ENCODE peak calls at places on chromosomes 3 and 15, in seven cellular contexts. One of them, this sample, is unnamed. For H3K4me1, the result is how much of the 10 kb centered on the place peaks cover.

GRCh38 chr3:34260266-34260990 is 462.0 kb downstream of the PDCD6IP start:
- DNase-seq in neuronal stem cell: peak
- DNase-seq in trophoblast cell: peak
- DNase-seq in H1: peak
- DNase-seq in H9: peak
- DNase-seq in IMR-90: peak
- DNase-seq in mesendoderm: peak
- DNase-seq in this sample: peak

GRCh38 chr3:12741205-12741604 is 17.9 kb downstream of the TMEM40 start:
- DNase-seq in trophoblast cell: no peak
- DNase-seq in mesendoderm: peak
- DNase-seq in H9: no peak
- DNase-seq in H1: no peak
- DNase-seq in neuronal stem cell: no peak
- DNase-seq in IMR-90: no peak
- DNase-seq in this sample: no peak

GRCh38 chr15:58066042-58066867 is 744 bp upstream of the ALDH1A2 start:
- DNase-seq in IMR-90: peak
- DNase-seq in mesendoderm: peak
- DNase-seq in H1: peak
- DNase-seq in trophoblast cell: peak
- DNase-seq in H9: peak
- DNase-seq in neuronal stem cell: peak
- DNase-seq in this sample: peak

GRCh38 chr3:58167431-58168351 is 43.1 kb downstream of the DNASE1L3 start:
- DNase-seq in trophoblast cell: peak
- DNase-seq in H1: peak
- DNase-seq in IMR-90: peak
- DNase-seq in neuronal stem cell: no peak
- DNase-seq in H9: peak
- DNase-seq in mesendoderm: peak
- DNase-seq in this sample: peak

GRCh38 chr15:95887666-95888480 is 442.6 kb upstream of the NR2F2 start:
- DNase-seq in neuronal stem cell: no peak
- DNase-seq in H1: no peak
- DNase-seq in mesendoderm: peak
- DNase-seq in H9: no peak
- DNase-seq in IMR-90: peak
- DNase-seq in trophoblast cell: peak
- DNase-seq in this sample: no peak

GRCh38 chr15:63763476-63764123 is 70.1 kb downstream of the HERC1 start:
- DNase-seq in H1: no peak
- DNase-seq in IMR-90: peak
- DNase-seq in neuronal stem cell: no peak
- DNase-seq in mesendoderm: no peak
- DNase-seq in H9: no peak
- DNase-seq in trophoblast cell: no peak
- DNase-seq in this sample: no peak

GRCh38 chr15:81182031-81182745 is 14.5 kb upstream of the IL16 start:
- DNase-seq in neuronal stem cell: no peak
- DNase-seq in H9: no peak
- DNase-seq in IMR-90: peak
- DNase-seq in H1: no peak
- DNase-seq in mesendoderm: no peak
- DNase-seq in trophoblast cell: no peak
- DNase-seq in this sample: no peak

GRCh38 chr3:82294609-82295008 is 533.2 kb upstream of the GBE1 start:
- DNase-seq in neuronal stem cell: no peak
- DNase-seq in mesendoderm: no peak
- DNase-seq in H9: no peak
- DNase-seq in IMR-90: no peak
- DNase-seq in H1: no peak
- DNase-seq in trophoblast cell: no peak
- DNase-seq in this sample: no peak

GRCh38 chr15:76863123-76863522 is 42.0 kb downstream of the SCAPER start:
- DNase-seq in mesendoderm: no peak
- DNase-seq in IMR-90: no peak
- DNase-seq in H9: no peak
- DNase-seq in neuronal stem cell: peak
- DNase-seq in trophoblast cell: no peak
- DNase-seq in H1: no peak
- DNase-seq in this sample: no peak

GRCh38 chr3:195039180-195039843 is 231.6 kb downstream of the XXYLT1 start:
- DNase-seq in H1: no peak
- DNase-seq in H9: peak
- DNase-seq in trophoblast cell: no peak
- DNase-seq in mesendoderm: no peak
- DNase-seq in neuronal stem cell: no peak
- DNase-seq in IMR-90: no peak
- DNase-seq in this sample: no peak

GRCh38 chr3:196502775-196503181 is 790 bp downstream of the RNF168 start:
- DNase-seq in H9: no peak
- DNase-seq in mesendoderm: no peak
- DNase-seq in H1: no peak
- DNase-seq in trophoblast cell: peak
- DNase-seq in IMR-90: peak
- DNase-seq in neuronal stem cell: peak
- DNase-seq in this sample: peak

GRCh38 chr15:50137330-50137761 is 18.3 kb upstream of the ATP8B4 start:
- DNase-seq in H1: no peak
- DNase-seq in neuronal stem cell: no peak
- DNase-seq in mesendoderm: no peak
- DNase-seq in H9: no peak
- DNase-seq in IMR-90: peak
- DNase-seq in trophoblast cell: peak
- DNase-seq in this sample: peak

GRCh38 chr3:7787871-7788828 is 713.5 kb upstream of the LMCD1 start:
- DNase-seq in trophoblast cell: no peak
- DNase-seq in neuronal stem cell: no peak
- DNase-seq in H1: no peak
- DNase-seq in mesendoderm: peak
- DNase-seq in H9: no peak
- DNase-seq in IMR-90: no peak
- DNase-seq in this sample: no peak

GRCh38 chr3:14210843-14211594 is 32.4 kb downstream of the LSM3 start:
- DNase-seq in IMR-90: peak
- DNase-seq in mesendoderm: no peak
- DNase-seq in neuronal stem cell: no peak
- DNase-seq in trophoblast cell: no peak
- DNase-seq in H9: no peak
- DNase-seq in H1: no peak
- DNase-seq in this sample: peak

GRCh38 chr15:31433101-31433500 is 106.5 kb downstream of the KLF13 start:
- DNase-seq in H1: no peak
- DNase-seq in neuronal stem cell: no peak
- DNase-seq in H9: no peak
- DNase-seq in trophoblast cell: no peak
- DNase-seq in IMR-90: no peak
- DNase-seq in mesendoderm: no peak
- DNase-seq in this sample: no peak

GRCh38 chr15:31434418-31435255 is 108.0 kb downstream of the KLF13 start:
- DNase-seq in mesendoderm: no peak
- DNase-seq in IMR-90: peak
- DNase-seq in H1: no peak
- DNase-seq in neuronal stem cell: no peak
- DNase-seq in trophoblast cell: peak
- DNase-seq in H9: no peak
- DNase-seq in this sample: peak

GRCh38 chr15:31433574-31433973 is 106.9 kb downstream of the KLF13 start:
- DNase-seq in H1: no peak
- DNase-seq in trophoblast cell: no peak
- DNase-seq in H9: no peak
- DNase-seq in neuronal stem cell: no peak
- DNase-seq in mesendoderm: no peak
- DNase-seq in IMR-90: no peak
- DNase-seq in this sample: no peak

GRCh38 chr15:31435891-31436628 is 109.4 kb downstream of the KLF13 start:
- DNase-seq in H9: no peak
- DNase-seq in trophoblast cell: no peak
- DNase-seq in neuronal stem cell: no peak
- DNase-seq in mesendoderm: no peak
- DNase-seq in H1: no peak
- DNase-seq in IMR-90: no peak
- DNase-seq in this sample: no peak

DNA sequence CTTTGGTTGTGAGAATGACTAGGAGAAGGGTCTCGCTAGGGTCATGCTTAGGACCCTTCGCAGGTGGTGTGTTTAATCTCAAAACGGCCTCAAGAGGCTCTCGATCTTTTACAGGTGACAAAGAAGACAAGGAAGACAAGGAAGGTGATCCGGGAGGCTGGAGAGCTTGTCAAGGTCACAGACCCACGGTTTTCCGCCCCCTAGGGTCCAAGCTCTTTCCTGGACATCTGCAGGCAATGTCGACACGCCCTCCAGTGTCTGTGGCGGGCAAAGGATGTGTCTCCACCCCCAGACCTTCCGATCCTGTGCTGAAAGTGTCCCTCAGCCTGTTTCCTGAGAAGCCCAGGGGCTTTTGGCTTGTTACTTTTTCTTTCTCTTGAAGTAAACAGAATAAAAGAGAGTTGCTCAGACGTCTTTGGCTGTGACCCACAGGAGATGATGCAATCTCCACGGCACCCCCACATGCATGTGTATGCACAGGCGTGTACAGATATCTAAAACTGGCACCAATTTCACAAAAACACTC is 108.7 kb downstream of the KLF13 start:
- DNase-seq in H9: peak
- DNase-seq in IMR-90: peak
- DNase-seq in H1: peak
- DNase-seq in mesendoderm: peak
- DNase-seq in neuronal stem cell: peak
- DNase-seq in trophoblast cell: peak
- DNase-seq in this sample: peak
- H3K4me1 ChIP-seq in H9: under half
- H3K4me1 ChIP-seq in IMR-90: under half
- H3K4me1 ChIP-seq in H1: under half
- H3K4me1 ChIP-seq in mesendoderm: under half
- H3K4me1 ChIP-seq in neuronal stem cell: under half
- H3K4me1 ChIP-seq in trophoblast cell: under half
- H3K4me1 ChIP-seq in this sample: under half

DNA sequence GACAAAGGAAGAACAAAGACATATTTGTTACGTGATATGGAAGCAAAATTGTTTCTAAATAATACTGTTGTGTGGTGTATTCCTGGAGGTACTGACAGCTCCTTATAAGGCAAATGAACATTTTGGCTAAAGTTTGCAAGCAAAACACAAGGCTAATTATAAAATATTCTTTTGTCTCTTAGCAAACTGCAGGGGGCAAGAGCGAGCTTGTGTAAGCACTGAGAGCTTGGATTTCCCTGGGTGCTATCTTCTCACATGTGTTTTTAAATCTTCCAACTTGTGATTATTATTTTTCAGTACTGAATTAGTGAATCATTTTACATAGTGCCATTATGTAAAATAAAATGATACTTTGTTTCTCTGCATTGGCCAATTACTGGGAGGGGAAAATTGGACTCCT is 611.4 kb downstream of the AGBL1 start:
- DNase-seq in H9: no peak
- DNase-seq in neuronal stem cell: no peak
- DNase-seq in IMR-90: no peak
- DNase-seq in H1: no peak
- DNase-seq in trophoblast cell: no peak
- DNase-seq in mesendoderm: peak
- DNase-seq in this sample: no peak
- H2BK120ac ChIP-seq in H9: no peak
- H2BK120ac ChIP-seq in neuronal stem cell: no peak
- H2BK120ac ChIP-seq in IMR-90: no peak
- H2BK120ac ChIP-seq in H1: no peak
- H2BK120ac ChIP-seq in trophoblast cell: no peak
- H2BK120ac ChIP-seq in mesendoderm: no peak
- H2BK120ac ChIP-seq in this sample: no peak

DNA sequence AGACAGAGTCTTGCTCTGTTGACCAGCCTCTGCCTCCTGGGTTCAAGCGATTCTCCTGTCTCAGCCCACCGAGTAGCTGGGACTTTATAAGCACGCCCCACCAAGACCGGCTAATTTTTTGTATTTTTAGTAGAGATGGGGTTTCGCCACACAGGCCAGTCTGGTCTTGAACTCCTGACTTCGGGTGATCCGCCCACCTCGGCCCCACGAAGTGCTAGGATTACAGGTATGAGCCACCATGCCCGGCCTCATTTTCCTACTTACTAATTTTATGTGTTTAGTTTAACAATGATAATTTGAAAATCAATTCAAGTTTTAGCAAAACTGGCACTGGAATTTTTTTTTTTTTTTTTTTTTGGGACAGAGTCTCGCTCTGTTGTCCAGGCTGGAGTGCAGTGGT is 336.5 kb downstream of the LPP start:
- DNase-seq in H1: no peak
- DNase-seq in trophoblast cell: no peak
- DNase-seq in mesendoderm: no peak
- DNase-seq in neuronal stem cell: no peak
- DNase-seq in H9: no peak
- DNase-seq in IMR-90: no peak
- DNase-seq in this sample: no peak
- H3K4me1 ChIP-seq in H1: under half
- H3K4me1 ChIP-seq in trophoblast cell: under half
- H3K4me1 ChIP-seq in mesendoderm: under half
- H3K4me1 ChIP-seq in neuronal stem cell: under half
- H3K4me1 ChIP-seq in H9: under half
- H3K4me1 ChIP-seq in IMR-90: under half
- H3K4me1 ChIP-seq in this sample: under half

GRCh38 chr15:59746777-59747176 is 57.7 kb upstream of the BNIP2 start:
- DNase-seq in trophoblast cell: no peak
- DNase-seq in mesendoderm: no peak
- DNase-seq in H9: no peak
- DNase-seq in IMR-90: no peak
- DNase-seq in neuronal stem cell: no peak
- DNase-seq in H1: no peak
- DNase-seq in this sample: no peak
- H2BK120ac ChIP-seq in trophoblast cell: no peak
- H2BK120ac ChIP-seq in mesendoderm: no peak
- H2BK120ac ChIP-seq in H9: no peak
- H2BK120ac ChIP-seq in IMR-90: no peak
- H2BK120ac ChIP-seq in neuronal stem cell: no peak
- H2BK120ac ChIP-seq in H1: no peak
- H2BK120ac ChIP-seq in this sample: no peak

GRCh38 chr3:9747267-9747666 is 2.5 kb upstream of the OGG1 start:
- DNase-seq in trophoblast cell: no peak
- DNase-seq in H1: no peak
- DNase-seq in H9: no peak
- DNase-seq in IMR-90: peak
- DNase-seq in neuronal stem cell: no peak
- DNase-seq in mesendoderm: no peak
- DNase-seq in this sample: peak

GRCh38 chr3:9754678-9755077 is 4.9 kb downstream of the OGG1 start:
- DNase-seq in IMR-90: no peak
- DNase-seq in neuronal stem cell: no peak
- DNase-seq in H1: no peak
- DNase-seq in trophoblast cell: no peak
- DNase-seq in mesendoderm: no peak
- DNase-seq in H9: no peak
- DNase-seq in this sample: no peak

GRCh38 chr3:9749663-9750555 is at the start of gene OGG1:
- DNase-seq in neuronal stem cell: peak
- DNase-seq in IMR-90: peak
- DNase-seq in H1: peak
- DNase-seq in mesendoderm: peak
- DNase-seq in H9: peak
- DNase-seq in trophoblast cell: peak
- DNase-seq in this sample: peak

GRCh38 chr3:9749333-9749662 is 454 bp upstream of the OGG1 start:
- DNase-seq in IMR-90: no peak
- DNase-seq in mesendoderm: no peak
- DNase-seq in H9: no peak
- DNase-seq in trophoblast cell: no peak
- DNase-seq in neuronal stem cell: no peak
- DNase-seq in H1: no peak
- DNase-seq in this sample: no peak

GRCh38 chr3:9750556-9751411 is 1.0 kb downstream of the OGG1 start:
- DNase-seq in mesendoderm: no peak
- DNase-seq in trophoblast cell: no peak
- DNase-seq in H9: no peak
- DNase-seq in neuronal stem cell: no peak
- DNase-seq in IMR-90: peak
- DNase-seq in H1: no peak
- DNase-seq in this sample: peak
- H3K4me1 ChIP-seq in mesendoderm: under half
- H3K4me1 ChIP-seq in trophoblast cell: under half
- H3K4me1 ChIP-seq in H9: under half
- H3K4me1 ChIP-seq in neuronal stem cell: under half
- H3K4me1 ChIP-seq in IMR-90: under half
- H3K4me1 ChIP-seq in H1: under half
- H3K4me1 ChIP-seq in this sample: under half

This sample was measured in mesenchymal stem cell.